ENCODE peak calls at places on chromosomes 12 and 14, in nine cellular contexts. L, P, C, T, B, U, J, W and K are unnamed samples.
A peak's percentile ranks its signal among the peaks of the same experiment; 100 is the strongest.

GRCh38 chr12:82361461-82361915 is 3.2 kb downstream of the METTL25 start:
- DNase-seq in C (no peak), P (no peak), J (no peak), L (no peak), T (no peak), B (no peak), U (no peak), W (no peak), K (no peak)

GRCh38 chr12:44677724-44678123 is 198.4 kb downstream of the NELL2 start:
- DNase-seq in J (no peak), L (no peak), B (no peak), W (no peak), U (no peak), P (no peak), T (no peak), C (no peak), K (no peak)

GRCh38 chr12:47410383-47410782 is 295.4 kb downstream of the RPAP3 start:
- DNase-seq in J (no peak), T (no peak), P (no peak), W (no peak), B (no peak), C (no peak), U (no peak), L (no peak), K (no peak)

GRCh38 chr12:24937553-24938244 is 11.2 kb downstream of the BCAT1 start:
- DNase-seq in C (no peak), U (no peak), B (no peak), L (no peak), T (no peak), W (no peak), J (no peak), P (no peak), K (no peak)

GRCh38 chr12:51238037-51238509 is 553 bp upstream of the DAZAP2 start:
- DNase-seq in U (no peak), T (no peak), W (no peak), B (no peak), J (no peak), P (no peak), L (no peak), C (no peak), K (no peak)

GRCh38 chr12:15209782-15210181 is 11.4 kb downstream of the RERG start:
- DNase-seq in W (peak; percentile 8), T (no peak), U (no peak), C (no peak), L (no peak), J (no peak), P (no peak), B (no peak), K (no peak)

GRCh38 chr12:96623155-96623554 is 133.8 kb downstream of the CFAP54 start:
- DNase-seq in B (no peak), W (no peak), U (no peak), C (no peak), P (no peak), L (no peak), J (no peak), T (no peak), K (no peak)

GRCh38 chr12:67431436-67432049 is 162.4 kb downstream of the CAND1 start:
- DNase-seq in P (no peak), C (no peak), J (no peak), W (no peak), B (no peak), T (no peak), U (no peak), L (no peak), K (no peak)

GRCh38 chr12:1864867-1865266 is 44.5 kb downstream of the LRTM2 start:
- DNase-seq in W (no peak), L (no peak), T (no peak), P (no peak), B (no peak), U (no peak), C (no peak), J (no peak), K (no peak)

GRCh38 chr12:17411662-17412061 is 678.3 kb downstream of the RERGL start:
- DNase-seq in C (no peak), L (no peak), B (no peak), J (no peak), T (no peak), U (no peak), P (no peak), W (no peak), K (no peak)

GRCh38 chr12:132771126-132771838 is 9.7 kb upstream of the ANKLE2 start:
- DNase-seq in C (no peak), B (no peak), U (no peak), J (no peak), L (peak; percentile 38), W (no peak), P (no peak), T (no peak), K (no peak)

GRCh38 chr12:19474147-19474546 is 34.9 kb downstream of the AEBP2 start:
- DNase-seq in L (no peak), J (no peak), T (no peak), B (no peak), C (no peak), U (no peak), W (no peak), P (no peak), K (no peak)

GRCh38 chr12:93449277-93449676 is 7.5 kb upstream of the UBE2N start:
- DNase-seq in T (no peak), P (no peak), U (no peak), C (no peak), B (no peak), J (no peak), L (no peak), W (no peak), K (no peak)

GRCh38 chr14:106790189-106791036 is 1264.0 kb downstream of the TMEM121 start:
- DNase-seq in W (peak; percentile 57), B (no peak), J (no peak), L (peak; percentile 83), T (peak; percentile 51), P (peak; percentile 66), U (peak; percentile 83), C (peak; percentile 73), K (peak; percentile 47)

GRCh38 chr12:9388379-9388778 is 180.2 kb upstream of the PZP start:
- DNase-seq in P (no peak), W (no peak), T (no peak), U (no peak), C (no peak), J (no peak), B (no peak), L (no peak), K (no peak)

GRCh38 chr12:110689002-110689600 is at the start of gene HVCN1:
- DNase-seq in B (peak; percentile 27), L (peak; percentile 54), P (peak; percentile 6), T (peak; percentile 16), U (peak; percentile 80), W (no peak), J (no peak), C (peak; percentile 33), K (no peak)

GRCh38 chr12:54051081-54051912 is 2.3 kb upstream of the HOXC4 start:
- DNase-seq in B (no peak), L (no peak), U (no peak), T (no peak), J (no peak), P (no peak), C (no peak), W (no peak), K (no peak)

GRCh38 chr14:103057372-103058208 is at the start of gene CDC42BPB:
- DNase-seq in C (no peak), T (no peak), B (peak; percentile 84), P (peak; percentile 38), L (peak; percentile 82), W (peak; percentile 92), U (peak; percentile 92), J (peak; percentile 63), K (peak; percentile 90)

GRCh38 chr12:45966486-45966885 is 23.9 kb downstream of the SCAF11 start:
- DNase-seq in B (no peak), C (no peak), T (no peak), J (no peak), L (no peak), U (no peak), P (no peak), W (peak; percentile 17), K (no peak)

GRCh38 chr12:112308652-112309051 is 73.6 kb downstream of the HECTD4 start:
- DNase-seq in U (no peak), W (no peak), C (no peak), B (no peak), L (no peak), J (no peak), P (no peak), T (no peak), K (no peak)

GRCh38 chr12:31510034-31510433 is 80.9 kb downstream of the DENND5B start:
- DNase-seq in U (no peak), W (no peak), T (no peak), B (no peak), C (no peak), J (no peak), L (no peak), P (no peak), K (no peak)